ENCODE peak calls at places on chromosomes 1 and 21, in five cellular contexts. One of them, this sample, is unnamed.

GRCh38 chr1:207300970-207301369 is 20.5 kb upstream of the CD55 start:
- DNase-seq in heart right ventricle: no peak
- DNase-seq in caudate nucleus: no peak
- DNase-seq in keratinocyte: no peak
- DNase-seq in SJSA1: no peak
- DNase-seq in this sample: no peak

GRCh38 chr1:208654241-208654640 is 410.1 kb upstream of the PLXNA2 start:
- DNase-seq in keratinocyte: peak
- DNase-seq in heart right ventricle: no peak
- DNase-seq in SJSA1: peak
- DNase-seq in caudate nucleus: no peak
- DNase-seq in this sample: no peak

GRCh38 chr1:235919127-235919796 is 52.6 kb upstream of the LYST start:
- DNase-seq in heart right ventricle: no peak
- DNase-seq in caudate nucleus: no peak
- DNase-seq in keratinocyte: no peak
- DNase-seq in SJSA1: peak
- DNase-seq in this sample: no peak

GRCh38 chr21:17491716-17492414 is 21.0 kb upstream of the CXADR start:
- DNase-seq in SJSA1: peak
- DNase-seq in heart right ventricle: no peak
- DNase-seq in keratinocyte: peak
- DNase-seq in caudate nucleus: no peak
- DNase-seq in this sample: no peak

GRCh38 chr1:233143266-233143665 is 152.3 kb downstream of the PCNX2 start:
- DNase-seq in SJSA1: no peak
- DNase-seq in keratinocyte: no peak
- DNase-seq in caudate nucleus: no peak
- DNase-seq in heart right ventricle: no peak
- DNase-seq in this sample: no peak

GRCh38 chr1:116496380-116496779 is 74.4 kb downstream of the CD58 start:
- DNase-seq in heart right ventricle: peak
- DNase-seq in keratinocyte: no peak
- DNase-seq in caudate nucleus: no peak
- DNase-seq in SJSA1: no peak
- DNase-seq in this sample: peak

GRCh38 chr1:22048351-22049192 is 3.9 kb upstream of the CDC42 start:
- DNase-seq in caudate nucleus: no peak
- DNase-seq in SJSA1: no peak
- DNase-seq in keratinocyte: no peak
- DNase-seq in heart right ventricle: no peak
- DNase-seq in this sample: no peak

GRCh38 chr1:118788372-118788955 is 199.7 kb downstream of the TBX15 start:
- DNase-seq in SJSA1: no peak
- DNase-seq in keratinocyte: no peak
- DNase-seq in caudate nucleus: no peak
- DNase-seq in heart right ventricle: no peak
- DNase-seq in this sample: no peak

GRCh38 chr1:111988743-111989453 is 570 bp downstream of the KCND3 start:
- DNase-seq in heart right ventricle: peak
- DNase-seq in keratinocyte: no peak
- DNase-seq in caudate nucleus: no peak
- DNase-seq in SJSA1: no peak
- DNase-seq in this sample: peak

GRCh38 chr1:26584022-26584485 is 54.5 kb downstream of the RPS6KA1 start:
- DNase-seq in caudate nucleus: no peak
- DNase-seq in keratinocyte: no peak
- DNase-seq in SJSA1: no peak
- DNase-seq in heart right ventricle: no peak
- DNase-seq in this sample: no peak

GRCh38 chr1:51768971-51769601 is 109.4 kb downstream of the NRDC start:
- DNase-seq in keratinocyte: no peak
- DNase-seq in heart right ventricle: no peak
- DNase-seq in SJSA1: peak
- DNase-seq in caudate nucleus: no peak
- DNase-seq in this sample: no peak

GRCh38 chr1:64527191-64527590 is 57.3 kb downstream of the CACHD1 start:
- DNase-seq in keratinocyte: no peak
- DNase-seq in SJSA1: no peak
- DNase-seq in caudate nucleus: no peak
- DNase-seq in heart right ventricle: no peak
- DNase-seq in this sample: no peak

GRCh38 chr1:1477206-1477605 is 5.6 kb downstream of the ATAD3B start:
- DNase-seq in heart right ventricle: no peak
- DNase-seq in keratinocyte: no peak
- DNase-seq in caudate nucleus: no peak
- DNase-seq in SJSA1: no peak
- DNase-seq in this sample: no peak

GRCh38 chr1:112704908-112705627 is 1.9 kb downstream of the RHOC start:
- DNase-seq in caudate nucleus: no peak
- DNase-seq in keratinocyte: peak
- DNase-seq in SJSA1: peak
- DNase-seq in heart right ventricle: peak
- DNase-seq in this sample: peak

GRCh38 chr1:25990702-25991395 is 7.0 kb downstream of the PAFAH2 start:
- DNase-seq in SJSA1: no peak
- DNase-seq in caudate nucleus: no peak
- DNase-seq in keratinocyte: no peak
- DNase-seq in heart right ventricle: no peak
- DNase-seq in this sample: no peak

GRCh38 chr1:18580676-18581419 is 49.8 kb upstream of the PAX7 start:
- DNase-seq in keratinocyte: no peak
- DNase-seq in SJSA1: no peak
- DNase-seq in caudate nucleus: no peak
- DNase-seq in heart right ventricle: no peak
- DNase-seq in this sample: no peak

GRCh38 chr1:243667591-243667990 is 182.5 kb downstream of the AKT3 start:
- DNase-seq in keratinocyte: no peak
- DNase-seq in heart right ventricle: no peak
- DNase-seq in SJSA1: no peak
- DNase-seq in caudate nucleus: no peak
- DNase-seq in this sample: no peak

GRCh38 chr1:172499636-172500141 is 33.3 kb upstream of the SUCO start:
- DNase-seq in heart right ventricle: peak
- DNase-seq in keratinocyte: no peak
- DNase-seq in caudate nucleus: no peak
- DNase-seq in SJSA1: no peak
- DNase-seq in this sample: no peak

GRCh38 chr1:84164567-84165021 is 20.5 kb downstream of the PRKACB start:
- DNase-seq in keratinocyte: no peak
- DNase-seq in SJSA1: no peak
- DNase-seq in caudate nucleus: no peak
- DNase-seq in heart right ventricle: no peak
- DNase-seq in this sample: no peak

GRCh38 chr1:239260779-239261286 is 125.5 kb upstream of the CHRM3 start:
- DNase-seq in caudate nucleus: no peak
- DNase-seq in keratinocyte: no peak
- DNase-seq in SJSA1: no peak
- DNase-seq in heart right ventricle: no peak
- DNase-seq in this sample: no peak

GRCh38 chr1:67682659-67683197 is 2.3 kb upstream of the GADD45A start:
- DNase-seq in SJSA1: peak
- DNase-seq in caudate nucleus: no peak
- DNase-seq in keratinocyte: no peak
- DNase-seq in heart right ventricle: no peak
- DNase-seq in this sample: no peak
- H3K27ac ChIP-seq in SJSA1: peak
- H3K27ac ChIP-seq in caudate nucleus: no peak
- H3K27ac ChIP-seq in keratinocyte: peak
- H3K27ac ChIP-seq in heart right ventricle: no peak
- H3K27ac ChIP-seq in this sample: peak

GRCh38 chr1:157497987-157498781 is 54.1 kb downstream of the FCRL5 start:
- DNase-seq in keratinocyte: no peak
- DNase-seq in caudate nucleus: no peak
- DNase-seq in SJSA1: no peak
- DNase-seq in heart right ventricle: no peak
- DNase-seq in this sample: no peak

GRCh38 chr1:157497284-157497683 is 55.0 kb downstream of the FCRL5 start:
- DNase-seq in heart right ventricle: no peak
- DNase-seq in keratinocyte: no peak
- DNase-seq in caudate nucleus: no peak
- DNase-seq in SJSA1: no peak
- DNase-seq in this sample: no peak

GRCh38 chr1:157496121-157496526 is 56.2 kb downstream of the FCRL5 start:
- DNase-seq in keratinocyte: no peak
- DNase-seq in heart right ventricle: no peak
- DNase-seq in caudate nucleus: no peak
- DNase-seq in SJSA1: peak
- DNase-seq in this sample: no peak

GRCh38 chr1:157495285-157495684 is 57.0 kb downstream of the FCRL5 start:
- DNase-seq in keratinocyte: no peak
- DNase-seq in caudate nucleus: no peak
- DNase-seq in heart right ventricle: no peak
- DNase-seq in SJSA1: no peak
- DNase-seq in this sample: no peak

DNA sequence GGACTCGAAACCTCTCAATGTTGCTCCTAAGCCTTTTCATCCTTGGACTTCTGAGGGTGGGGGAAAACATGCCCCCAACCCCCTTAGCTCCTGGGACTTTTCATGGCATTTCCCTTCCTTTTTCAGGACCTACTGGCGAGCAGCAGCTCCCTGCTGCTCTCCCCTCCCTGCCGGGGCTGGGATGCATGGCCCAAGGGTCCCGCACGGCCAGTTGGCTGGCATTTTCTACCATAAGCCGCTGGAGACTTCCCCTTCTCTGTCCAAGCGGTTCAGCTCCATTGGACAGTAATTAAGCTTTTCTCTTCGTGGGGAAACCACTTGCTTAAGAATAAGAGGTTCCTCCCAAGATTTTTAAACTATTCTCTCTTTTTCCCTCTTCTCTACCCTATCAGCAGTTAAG is 52.8 kb downstream of the FCRL5 start:
- DNase-seq in SJSA1: no peak
- DNase-seq in heart right ventricle: no peak
- DNase-seq in keratinocyte: no peak
- DNase-seq in caudate nucleus: no peak
- DNase-seq in this sample: no peak
- H3K27ac ChIP-seq in SJSA1: no peak
- H3K27ac ChIP-seq in heart right ventricle: no peak
- H3K27ac ChIP-seq in keratinocyte: no peak
- H3K27ac ChIP-seq in caudate nucleus: no peak
- H3K27ac ChIP-seq in this sample: no peak

DNA sequence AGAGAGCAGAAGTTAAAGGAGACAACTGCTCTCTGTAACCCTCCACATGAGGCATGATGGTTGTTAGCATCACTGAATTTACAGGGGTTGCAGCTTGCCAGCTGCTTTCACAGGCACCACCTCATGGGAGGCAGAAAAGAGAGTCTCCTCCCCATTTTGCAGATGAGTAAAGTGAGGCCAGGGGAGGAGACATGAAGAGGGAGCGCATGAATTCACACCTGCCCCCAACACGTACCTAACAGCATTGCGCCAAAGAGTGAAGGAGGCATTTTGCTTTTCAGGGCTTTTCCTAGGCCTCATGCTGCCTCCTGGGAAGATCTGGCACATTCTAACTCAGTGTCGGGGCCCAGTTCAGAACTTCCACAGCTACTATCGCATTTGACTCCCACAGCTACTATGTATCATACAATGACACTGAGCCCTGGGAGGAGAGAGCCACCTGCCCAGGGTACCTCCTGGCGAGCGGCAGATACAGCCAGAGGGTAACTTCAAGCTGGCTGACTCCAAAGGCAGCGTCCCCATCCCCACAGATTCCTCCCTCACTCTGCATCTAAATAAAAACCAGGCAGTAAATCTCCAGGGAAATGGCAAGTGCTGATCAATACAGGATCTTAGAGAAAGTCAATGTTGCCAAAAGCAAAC is 34.0 kb downstream of the GLIS1 start:
- DNase-seq in keratinocyte: no peak
- DNase-seq in caudate nucleus: no peak
- DNase-seq in SJSA1: no peak
- DNase-seq in heart right ventricle: no peak
- DNase-seq in this sample: no peak
- H3K27ac ChIP-seq in keratinocyte: no peak
- H3K27ac ChIP-seq in caudate nucleus: no peak
- H3K27ac ChIP-seq in SJSA1: no peak
- H3K27ac ChIP-seq in heart right ventricle: no peak
- H3K27ac ChIP-seq in this sample: no peak

GRCh38 chr1:204150702-204151561 is 912 bp downstream of the ETNK2 start:
- DNase-seq in heart right ventricle: no peak
- DNase-seq in caudate nucleus: no peak
- DNase-seq in keratinocyte: no peak
- DNase-seq in SJSA1: no peak
- DNase-seq in this sample: peak
- H3K27ac ChIP-seq in heart right ventricle: peak
- H3K27ac ChIP-seq in caudate nucleus: peak
- H3K27ac ChIP-seq in keratinocyte: no peak
- H3K27ac ChIP-seq in SJSA1: no peak
- H3K27ac ChIP-seq in this sample: peak

GRCh38 chr1:113868387-113869083 is 3.0 kb downstream of the PTPN22 start:
- DNase-seq in heart right ventricle: no peak
- DNase-seq in SJSA1: no peak
- DNase-seq in caudate nucleus: no peak
- DNase-seq in keratinocyte: peak
- DNase-seq in this sample: no peak

GRCh38 chr1:113872219-113872934 is 865 bp upstream of the PTPN22 start:
- DNase-seq in caudate nucleus: no peak
- DNase-seq in keratinocyte: no peak
- DNase-seq in heart right ventricle: no peak
- DNase-seq in SJSA1: no peak
- DNase-seq in this sample: no peak

GRCh38 chr1:113871597-113872113 is at the start of gene PTPN22:
- DNase-seq in keratinocyte: peak
- DNase-seq in caudate nucleus: no peak
- DNase-seq in heart right ventricle: peak
- DNase-seq in SJSA1: peak
- DNase-seq in this sample: peak

GRCh38 chr1:113874017-113874879 is 2.7 kb upstream of the PTPN22 start:
- DNase-seq in heart right ventricle: no peak
- DNase-seq in caudate nucleus: no peak
- DNase-seq in SJSA1: no peak
- DNase-seq in keratinocyte: peak
- DNase-seq in this sample: no peak

GRCh38 chr1:113870778-113871177 is 734 bp downstream of the PTPN22 start:
- DNase-seq in heart right ventricle: no peak
- DNase-seq in caudate nucleus: no peak
- DNase-seq in keratinocyte: no peak
- DNase-seq in SJSA1: no peak
- DNase-seq in this sample: no peak
- H3K27ac ChIP-seq in heart right ventricle: no peak
- H3K27ac ChIP-seq in caudate nucleus: no peak
- H3K27ac ChIP-seq in keratinocyte: no peak
- H3K27ac ChIP-seq in SJSA1: no peak
- H3K27ac ChIP-seq in this sample: no peak

DNA sequence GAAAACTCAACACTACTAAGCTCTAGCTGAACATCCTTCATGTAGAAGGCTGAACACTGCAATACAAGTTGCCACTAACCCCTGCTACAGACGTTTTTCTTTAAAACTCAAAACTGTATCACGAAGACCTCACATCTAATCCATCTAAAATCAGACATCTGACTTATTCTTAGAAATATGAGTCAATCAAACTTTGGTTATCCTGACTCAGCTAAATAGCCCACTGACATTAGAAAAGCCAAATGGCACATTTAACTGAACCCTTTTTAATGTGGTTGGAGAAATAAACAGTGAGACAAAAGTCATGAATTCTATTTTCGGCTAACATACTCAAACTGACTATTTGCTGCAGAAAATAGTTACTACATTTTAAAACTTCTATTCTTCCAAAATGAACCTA is 35.6 kb downstream of the WLS start:
- DNase-seq in caudate nucleus: no peak
- DNase-seq in SJSA1: peak
- DNase-seq in heart right ventricle: no peak
- DNase-seq in keratinocyte: no peak
- DNase-seq in this sample: no peak
- H3K27ac ChIP-seq in caudate nucleus: no peak
- H3K27ac ChIP-seq in SJSA1: peak
- H3K27ac ChIP-seq in heart right ventricle: peak
- H3K27ac ChIP-seq in keratinocyte: no peak
- H3K27ac ChIP-seq in this sample: no peak

This sample was measured in gastrocnemius medialis.